ENCODE peak calls at places on chromosomes 2 and 18, in eight cellular contexts. One of them, this sample, is unnamed.

GRCh38 chr18:3453540-3454364 is 3.8 kb downstream of the TGIF1 start:
- DNase-seq in transverse colon: peak
- DNase-seq in K562: peak
- DNase-seq in Peyer's patch: peak
- DNase-seq in tibial nerve: peak
- DNase-seq in breast epithelium: peak
- DNase-seq in A549: peak
- DNase-seq in spleen: peak
- DNase-seq in this sample: no peak

GRCh38 chr2:219983836-219984235 is 356.4 kb downstream of the SLC4A3 start:
- DNase-seq in transverse colon: no peak
- DNase-seq in K562: no peak
- DNase-seq in Peyer's patch: no peak
- DNase-seq in tibial nerve: no peak
- DNase-seq in breast epithelium: no peak
- DNase-seq in A549: no peak
- DNase-seq in spleen: no peak
- DNase-seq in this sample: no peak

GRCh38 chr2:61620244-61621159 is 82.3 kb upstream of the XPO1 start:
- DNase-seq in transverse colon: no peak
- DNase-seq in K562: peak
- DNase-seq in Peyer's patch: peak
- DNase-seq in tibial nerve: no peak
- DNase-seq in breast epithelium: no peak
- DNase-seq in A549: peak
- DNase-seq in spleen: no peak
- DNase-seq in this sample: peak

GRCh38 chr2:227228061-227228667 is 63.7 kb downstream of the COL4A3 start:
- DNase-seq in transverse colon: peak
- DNase-seq in K562: no peak
- DNase-seq in Peyer's patch: no peak
- DNase-seq in tibial nerve: no peak
- DNase-seq in breast epithelium: no peak
- DNase-seq in A549: peak
- DNase-seq in spleen: no peak
- DNase-seq in this sample: no peak

GRCh38 chr2:224682121-224682520 is 34.0 kb downstream of the CCDC195 start:
- DNase-seq in transverse colon: no peak
- DNase-seq in K562: no peak
- DNase-seq in Peyer's patch: no peak
- DNase-seq in tibial nerve: no peak
- DNase-seq in breast epithelium: no peak
- DNase-seq in A549: no peak
- DNase-seq in spleen: no peak
- DNase-seq in this sample: no peak

GRCh38 chr2:231294578-231295362 is 96.3 kb downstream of the ARMC9 start:
- DNase-seq in transverse colon: no peak
- DNase-seq in K562: no peak
- DNase-seq in Peyer's patch: no peak
- DNase-seq in tibial nerve: no peak
- DNase-seq in breast epithelium: no peak
- DNase-seq in A549: no peak
- DNase-seq in spleen: no peak
- DNase-seq in this sample: no peak

GRCh38 chr2:187302619-187303018 is 145.4 kb downstream of the CALCRL start:
- DNase-seq in transverse colon: peak
- DNase-seq in K562: no peak
- DNase-seq in Peyer's patch: no peak
- DNase-seq in tibial nerve: no peak
- DNase-seq in breast epithelium: no peak
- DNase-seq in A549: no peak
- DNase-seq in spleen: no peak
- DNase-seq in this sample: no peak

GRCh38 chr2:113227290-113227689 is 51.4 kb downstream of the PAX8 start:
- DNase-seq in transverse colon: no peak
- DNase-seq in K562: no peak
- DNase-seq in Peyer's patch: no peak
- DNase-seq in tibial nerve: no peak
- DNase-seq in breast epithelium: no peak
- DNase-seq in A549: no peak
- DNase-seq in spleen: no peak
- DNase-seq in this sample: no peak

GRCh38 chr2:223104336-223104735 is 52.3 kb downstream of the KCNE4 start:
- DNase-seq in transverse colon: no peak
- DNase-seq in K562: no peak
- DNase-seq in Peyer's patch: no peak
- DNase-seq in tibial nerve: no peak
- DNase-seq in breast epithelium: no peak
- DNase-seq in A549: no peak
- DNase-seq in spleen: no peak
- DNase-seq in this sample: no peak

GRCh38 chr18:32086866-32087265 is 4.8 kb upstream of the RNF138 start:
- DNase-seq in transverse colon: no peak
- DNase-seq in K562: no peak
- DNase-seq in Peyer's patch: no peak
- DNase-seq in tibial nerve: no peak
- DNase-seq in breast epithelium: no peak
- DNase-seq in A549: no peak
- DNase-seq in spleen: no peak
- DNase-seq in this sample: no peak

GRCh38 chr2:104861295-104862060 is 7.6 kb downstream of the POU3F3 start:
- DNase-seq in transverse colon: no peak
- DNase-seq in K562: no peak
- DNase-seq in Peyer's patch: no peak
- DNase-seq in tibial nerve: no peak
- DNase-seq in breast epithelium: no peak
- DNase-seq in A549: no peak
- DNase-seq in spleen: no peak
- DNase-seq in this sample: no peak

GRCh38 chr2:203400805-203401585 is 72.8 kb downstream of the ABI2 start:
- DNase-seq in transverse colon: no peak
- DNase-seq in K562: no peak
- DNase-seq in Peyer's patch: no peak
- DNase-seq in tibial nerve: no peak
- DNase-seq in breast epithelium: no peak
- DNase-seq in A549: peak
- DNase-seq in spleen: no peak
- DNase-seq in this sample: no peak

GRCh38 chr2:237904806-237905599 is 45.6 kb downstream of the RAMP1 start:
- DNase-seq in transverse colon: peak
- DNase-seq in K562: peak
- DNase-seq in Peyer's patch: peak
- DNase-seq in tibial nerve: no peak
- DNase-seq in breast epithelium: peak
- DNase-seq in A549: no peak
- DNase-seq in spleen: peak
- DNase-seq in this sample: no peak

GRCh38 chr2:138275881-138276280 is 225.7 kb upstream of the SPOPL start:
- DNase-seq in transverse colon: no peak
- DNase-seq in K562: no peak
- DNase-seq in Peyer's patch: no peak
- DNase-seq in tibial nerve: no peak
- DNase-seq in breast epithelium: no peak
- DNase-seq in A549: peak
- DNase-seq in spleen: no peak
- DNase-seq in this sample: no peak

GRCh38 chr2:8550481-8550880 is 131.4 kb upstream of the ID2 start:
- DNase-seq in transverse colon: no peak
- DNase-seq in K562: no peak
- DNase-seq in Peyer's patch: no peak
- DNase-seq in tibial nerve: no peak
- DNase-seq in breast epithelium: no peak
- DNase-seq in A549: no peak
- DNase-seq in spleen: peak
- DNase-seq in this sample: no peak

DNA sequence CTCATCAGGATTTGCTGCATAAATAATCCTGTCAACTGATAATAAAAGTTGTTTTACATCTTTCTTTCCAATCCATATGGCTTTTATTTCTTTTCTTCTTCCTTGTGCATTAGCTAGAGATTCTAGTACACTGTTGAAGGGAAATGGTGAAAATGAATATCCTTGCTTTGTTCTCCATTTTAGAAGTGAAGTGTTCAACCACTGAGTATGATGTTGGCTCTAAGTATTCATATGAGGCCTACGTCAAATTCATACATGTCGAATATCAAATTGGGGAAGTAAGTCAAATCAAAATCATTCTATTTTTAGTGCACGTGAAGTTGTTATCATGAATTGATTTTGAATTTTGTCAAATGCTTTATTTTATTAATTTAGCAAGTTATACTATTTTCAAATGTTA is 7.8 kb upstream of the ACKR3 start:
- DNase-seq in transverse colon: no peak
- DNase-seq in K562: no peak
- DNase-seq in Peyer's patch: no peak
- DNase-seq in tibial nerve: no peak
- DNase-seq in breast epithelium: no peak
- DNase-seq in A549: no peak
- DNase-seq in spleen: no peak
- DNase-seq in this sample: no peak
- TF ChIP-seq POLR2A in transverse colon: no peak
- TF ChIP-seq POLR2A in K562: no peak
- TF ChIP-seq POLR2A in Peyer's patch: no peak
- TF ChIP-seq POLR2A in tibial nerve: no peak
- TF ChIP-seq POLR2A in breast epithelium: no peak
- TF ChIP-seq POLR2A in A549: no peak
- TF ChIP-seq POLR2A in spleen: no peak
- TF ChIP-seq POLR2A in this sample: no peak

DNA sequence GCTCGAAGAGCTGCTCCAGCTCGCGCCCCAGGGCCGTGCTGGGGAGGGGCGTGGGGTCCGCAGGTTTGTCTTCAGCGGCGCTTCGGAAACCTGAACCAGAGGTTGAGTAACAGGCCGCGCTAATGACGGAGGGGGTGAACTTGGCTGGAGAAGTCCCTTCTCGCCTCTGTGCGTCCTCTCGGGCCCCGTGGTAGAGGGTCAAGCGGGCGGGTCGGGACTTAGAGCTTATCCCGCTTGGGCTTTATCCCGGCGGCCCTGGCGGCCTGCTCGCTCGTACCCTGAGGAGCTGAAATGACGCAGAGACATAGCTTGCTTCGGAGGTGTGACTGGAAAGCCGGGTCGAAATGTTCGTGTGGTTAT is 479 bp downstream of the RNMT start:
- DNase-seq in transverse colon: peak
- DNase-seq in K562: peak
- DNase-seq in Peyer's patch: peak
- DNase-seq in tibial nerve: no peak
- DNase-seq in breast epithelium: no peak
- DNase-seq in A549: peak
- DNase-seq in spleen: no peak
- DNase-seq in this sample: peak
- TF ChIP-seq POLR2A in transverse colon: no peak
- TF ChIP-seq POLR2A in K562: no peak
- TF ChIP-seq POLR2A in Peyer's patch: no peak
- TF ChIP-seq POLR2A in tibial nerve: no peak
- TF ChIP-seq POLR2A in breast epithelium: no peak
- TF ChIP-seq POLR2A in A549: no peak
- TF ChIP-seq POLR2A in spleen: no peak
- TF ChIP-seq POLR2A in this sample: no peak

GRCh38 chr2:156333951-156334495 is 1.5 kb upstream of the NR4A2 start:
- DNase-seq in transverse colon: peak
- DNase-seq in K562: no peak
- DNase-seq in Peyer's patch: peak
- DNase-seq in tibial nerve: peak
- DNase-seq in breast epithelium: peak
- DNase-seq in A549: peak
- DNase-seq in spleen: peak
- DNase-seq in this sample: peak

GRCh38 chr2:156331572-156332451 is 709 bp downstream of the NR4A2 start:
- DNase-seq in transverse colon: peak
- DNase-seq in K562: peak
- DNase-seq in Peyer's patch: peak
- DNase-seq in tibial nerve: peak
- DNase-seq in breast epithelium: peak
- DNase-seq in A549: peak
- DNase-seq in spleen: peak
- DNase-seq in this sample: peak

GRCh38 chr2:156333274-156333950 is 891 bp upstream of the NR4A2 start:
- DNase-seq in transverse colon: no peak
- DNase-seq in K562: peak
- DNase-seq in Peyer's patch: no peak
- DNase-seq in tibial nerve: no peak
- DNase-seq in breast epithelium: no peak
- DNase-seq in A549: no peak
- DNase-seq in spleen: no peak
- DNase-seq in this sample: no peak

GRCh38 chr2:156332452-156333273 is at the start of gene NR4A2:
- DNase-seq in transverse colon: peak
- DNase-seq in K562: peak
- DNase-seq in Peyer's patch: peak
- DNase-seq in tibial nerve: peak
- DNase-seq in breast epithelium: peak
- DNase-seq in A549: peak
- DNase-seq in spleen: peak
- DNase-seq in this sample: peak

DNA sequence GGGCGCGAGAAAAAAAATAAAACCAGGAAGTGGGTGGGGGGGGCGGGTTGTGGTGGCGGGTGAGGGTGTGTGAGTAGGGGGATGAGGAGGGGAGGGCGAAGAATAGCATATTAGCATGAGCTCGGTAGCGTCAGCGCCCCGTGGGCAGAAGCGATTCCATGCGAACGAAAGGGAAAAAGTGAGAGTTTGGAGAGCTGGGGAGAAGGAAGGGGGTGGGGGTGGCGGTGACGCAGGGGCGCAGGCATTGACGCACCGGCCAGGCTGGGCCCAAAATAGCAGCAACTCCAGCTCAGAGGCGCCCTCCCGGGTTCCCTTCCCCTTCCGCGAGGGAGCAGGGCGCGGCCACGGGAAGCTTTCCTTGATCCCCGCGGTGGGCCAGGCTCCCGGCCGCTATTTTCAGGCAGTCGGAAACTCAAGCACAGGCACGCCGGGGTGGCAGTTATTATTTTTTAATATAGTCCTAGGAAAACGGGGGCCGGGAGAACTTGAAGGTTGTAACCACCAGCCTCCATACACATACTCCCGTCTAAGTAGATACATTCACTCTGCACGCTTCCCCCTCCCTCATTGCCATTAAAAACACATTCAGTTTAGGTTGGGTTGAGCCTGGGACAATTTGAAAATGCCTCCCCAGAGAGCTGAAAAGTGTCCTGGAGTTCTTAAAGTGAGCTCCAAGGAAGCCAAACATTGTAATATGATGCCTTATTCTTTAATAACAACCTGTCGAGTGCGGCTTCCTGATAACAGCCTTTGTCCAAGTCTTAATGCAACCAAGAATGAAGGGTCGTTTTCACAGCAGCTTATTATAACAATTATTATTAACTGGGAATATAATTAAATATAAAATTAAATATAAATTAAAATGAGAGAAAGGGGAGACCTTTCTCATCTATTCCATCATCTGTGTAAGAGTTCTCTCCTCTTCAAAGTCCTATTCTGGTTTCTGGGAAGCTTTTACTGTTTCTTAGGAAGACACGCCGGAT is 2.3 kb upstream of the NR4A2 start:
- DNase-seq in transverse colon: peak
- DNase-seq in K562: peak
- DNase-seq in Peyer's patch: peak
- DNase-seq in tibial nerve: peak
- DNase-seq in breast epithelium: peak
- DNase-seq in A549: peak
- DNase-seq in spleen: peak
- DNase-seq in this sample: peak
- TF ChIP-seq POLR2A in transverse colon: peak
- TF ChIP-seq POLR2A in K562: peak
- TF ChIP-seq POLR2A in Peyer's patch: peak
- TF ChIP-seq POLR2A in tibial nerve: peak
- TF ChIP-seq POLR2A in breast epithelium: peak
- TF ChIP-seq POLR2A in A549: peak
- TF ChIP-seq POLR2A in spleen: no peak
- TF ChIP-seq POLR2A in this sample: no peak

GRCh38 chr2:126643431-126643830 is 12.5 kb upstream of the GYPC start:
- DNase-seq in transverse colon: no peak
- DNase-seq in K562: no peak
- DNase-seq in Peyer's patch: no peak
- DNase-seq in tibial nerve: no peak
- DNase-seq in breast epithelium: no peak
- DNase-seq in A549: no peak
- DNase-seq in spleen: no peak
- DNase-seq in this sample: no peak
- TF ChIP-seq POLR2A in transverse colon: no peak
- TF ChIP-seq POLR2A in K562: no peak
- TF ChIP-seq POLR2A in Peyer's patch: no peak
- TF ChIP-seq POLR2A in tibial nerve: no peak
- TF ChIP-seq POLR2A in breast epithelium: no peak
- TF ChIP-seq POLR2A in A549: no peak
- TF ChIP-seq POLR2A in spleen: no peak
- TF ChIP-seq POLR2A in this sample: no peak

This sample was measured in H54.